ENCODE peak calls at places on chromosomes 12 and 14, in seven cellular contexts. P is NCI-H345; R is T-helper 2 cell; K is transverse colon; F is NCI-H1436; V is stimulated activated CD4-positive, alpha-beta T cell treated with anti-CD3 and anti-CD28 coated beads, Interleukin-15, amount 100 ng/mL, for 1 hour; B is amygdala. A is an unnamed sample.

GRCh38 chr12:95070378-95070777 is 3.0 kb downstream of the NR2C1 start:
- DNase-seq in P (no peak), R (no peak), K (no peak), F (no peak), V (no peak), B (no peak), A (no peak)

GRCh38 chr14:36773558-36773957 is 111.9 kb downstream of the PAX9 start:
- DNase-seq in P (peak), R (no peak), K (no peak), F (no peak), V (no peak), B (no peak), A (no peak)

GRCh38 chr12:132320767-132321211 is 8.6 kb downstream of the GALNT9 start:
- DNase-seq in P (no peak), R (no peak), K (no peak), F (no peak), V (no peak), B (no peak), A (no peak)

GRCh38 chr14:71117839-71118743 is 210.8 kb downstream of the PCNX1 start:
- DNase-seq in P (no peak), R (no peak), K (peak), F (no peak), V (no peak), B (no peak), A (no peak)

GRCh38 chr12:89324437-89324836 is 27.9 kb downstream of the DUSP6 start:
- DNase-seq in P (no peak), R (no peak), K (no peak), F (no peak), V (no peak), B (no peak), A (no peak)

GRCh38 chr12:19002192-19002591 is 127.3 kb upstream of the PLEKHA5 start:
- DNase-seq in P (no peak), R (no peak), K (no peak), F (no peak), V (no peak), B (no peak), A (no peak)

GRCh38 chr14:22314183-22314820 is 274.7 kb downstream of the DAD1 start:
- DNase-seq in P (peak), R (no peak), K (no peak), F (peak), V (no peak), B (no peak), A (no peak)

GRCh38 chr12:108310489-108310888 is 28.6 kb downstream of the CMKLR1 start:
- DNase-seq in P (no peak), R (no peak), K (no peak), F (no peak), V (no peak), B (peak), A (no peak)

GRCh38 chr12:123058471-123058870 is 78.0 kb downstream of the ARL6IP4 start:
- DNase-seq in P (peak), R (no peak), K (no peak), F (peak), V (no peak), B (no peak), A (no peak)

GRCh38 chr12:96720363-96720705 is 186.7 kb upstream of the NEDD1 start:
- DNase-seq in P (peak), R (no peak), K (peak), F (peak), V (no peak), B (no peak), A (no peak)

GRCh38 chr12:22712083-22712482 is 87.1 kb downstream of the ETNK1 start:
- DNase-seq in P (no peak), R (no peak), K (no peak), F (no peak), V (no peak), B (no peak), A (no peak)

GRCh38 chr12:103771466-103771865 is 69.6 kb downstream of the NT5DC3 start:
- DNase-seq in P (no peak), R (no peak), K (peak), F (peak), V (no peak), B (peak), A (no peak)

GRCh38 chr12:42446761-42447160 is 120.8 kb downstream of the PPHLN1 start:
- DNase-seq in P (no peak), R (no peak), K (no peak), F (no peak), V (no peak), B (no peak), A (no peak)

GRCh38 chr12:69886101-69886500 is 61.1 kb downstream of the MYRFL start:
- DNase-seq in P (no peak), R (no peak), K (no peak), F (no peak), V (no peak), B (no peak), A (no peak)

GRCh38 chr14:65958664-65959562 is 527.3 kb upstream of the CCDC196 start:
- DNase-seq in P (peak), R (no peak), K (no peak), F (no peak), V (no peak), B (no peak), A (no peak)

GRCh38 chr12:105960319-105961076 is 178.3 kb downstream of the NUAK1 start:
- DNase-seq in P (no peak), R (no peak), K (no peak), F (no peak), V (no peak), B (no peak), A (no peak)

GRCh38 chr12:115257791-115258190 is 573.8 kb upstream of the TBX3 start:
- DNase-seq in P (no peak), R (no peak), K (no peak), F (no peak), V (no peak), B (no peak), A (no peak)

GRCh38 chr14:64721899-64722298 is 17.7 kb downstream of the PLEKHG3 start:
- DNase-seq in P (no peak), R (no peak), K (no peak), F (no peak), V (no peak), B (no peak), A (no peak)

GRCh38 chr14:60349663-60350365 is 100.8 kb downstream of the PPM1A start:
- DNase-seq in P (peak), R (no peak), K (peak), F (peak), V (no peak), B (no peak), A (no peak)

GRCh38 chr12:50728841-50729240 is 35.1 kb upstream of the ATF1 start:
- DNase-seq in P (no peak), R (no peak), K (no peak), F (no peak), V (no peak), B (no peak), A (no peak)

GRCh38 chr12:122078141-122079037 is at the start of gene MLXIP:
- DNase-seq in P (peak), R (peak), K (peak), F (peak), V (peak), B (peak), A (peak)

GRCh38 chr14:69624131-69624530 is 12.7 kb downstream of the SUSD6 start:
- DNase-seq in P (no peak), R (no peak), K (no peak), F (no peak), V (no peak), B (no peak), A (no peak)

GRCh38 chr12:27148791-27149190 is 66.4 kb upstream of the C12orf71 start:
- DNase-seq in P (no peak), R (no peak), K (no peak), F (no peak), V (no peak), B (no peak), A (no peak)

GRCh38 chr14:22456421-22456820 is 132.6 kb downstream of the DAD1 start:
- DNase-seq in P (no peak), R (no peak), K (no peak), F (no peak), V (no peak), B (no peak), A (no peak)

GRCh38 chr14:67710209-67710608 is 8.5 kb downstream of the RDH12 start:
- DNase-seq in P (no peak), R (no peak), K (no peak), F (no peak), V (no peak), B (no peak), A (no peak)

GRCh38 chr12:108589028-108589839 is 8.7 kb downstream of the TMEM119 start:
- DNase-seq in P (peak), R (no peak), K (no peak), F (no peak), V (no peak), B (no peak), A (no peak)

GRCh38 chr12:122850048-122850445 is 14.8 kb downstream of the HIP1R start:
- DNase-seq in P (no peak), R (no peak), K (no peak), F (no peak), V (no peak), B (no peak), A (no peak)

GRCh38 chr12:119669744-119670472 is 2.0 kb downstream of the PRKAB1 start:
- DNase-seq in P (no peak), R (no peak), K (peak), F (no peak), V (no peak), B (no peak), A (no peak)

GRCh38 chr14:66600416-66600815 is 92.5 kb downstream of the GPHN start:
- DNase-seq in P (no peak), R (no peak), K (no peak), F (no peak), V (no peak), B (no peak), A (no peak)

GRCh38 chr14:104224516-104225281 is 86.3 kb downstream of the KIF26A start:
- DNase-seq in P (peak), R (no peak), K (peak), F (no peak), V (no peak), B (no peak), A (peak)

GRCh38 chr12:6494968-6495367 is 1.1 kb downstream of the NCAPD2 start:
- DNase-seq in P (no peak), R (no peak), K (no peak), F (no peak), V (no peak), B (no peak), A (no peak)

GRCh38 chr12:95351745-95352144 is 122.2 kb upstream of the METAP2 start:
- DNase-seq in P (no peak), R (no peak), K (no peak), F (no peak), V (no peak), B (no peak), A (no peak)

GRCh38 chr14:79899610-79900009 is 311.7 kb downstream of the DIO2 start:
- DNase-seq in P (no peak), R (no peak), K (no peak), F (no peak), V (no peak), B (no peak), A (no peak)

A was measured in D721Med.